ENCODE peak calls at places on chromosomes 3 and 15, in ten cellular contexts. One of them, this sample, is unnamed.

GRCh38 chr15:89781055-89781454 is 4.9 kb downstream of the MESP2 start:
- DNase-seq in Ammon's horn: no peak
- DNase-seq in neural crest cell: no peak
- DNase-seq in T-helper 9 cell: no peak
- DNase-seq in AG09309: no peak
- DNase-seq in activated CD4-positive, alpha-beta T cell treated with anti-CD3 and anti-CD28 coated beads, Interleukin-2, amount 50 U/mL, for 24 hours: no peak
- DNase-seq in foreskin fibroblast: peak; percentile 11
- DNase-seq in naive thymus-derived CD8-positive, alpha-beta T cell: no peak
- DNase-seq in AG10803: no peak
- DNase-seq in LoVo: no peak
- DNase-seq in this sample: peak; percentile 31

GRCh38 chr3:187616307-187616939 is 53.8 kb downstream of the SST start:
- DNase-seq in Ammon's horn: peak; percentile 56
- DNase-seq in neural crest cell: peak; percentile 43
- DNase-seq in T-helper 9 cell: peak; percentile 39
- DNase-seq in AG09309: peak; percentile 24
- DNase-seq in activated CD4-positive, alpha-beta T cell treated with anti-CD3 and anti-CD28 coated beads, Interleukin-2, amount 50 U/mL, for 24 hours: no peak
- DNase-seq in foreskin fibroblast: peak; percentile 60
- DNase-seq in naive thymus-derived CD8-positive, alpha-beta T cell: peak; percentile 43
- DNase-seq in AG10803: peak; percentile 75
- DNase-seq in LoVo: peak; percentile 52
- DNase-seq in this sample: peak; percentile 22

GRCh38 chr3:22609139-22609538 is 594.0 kb upstream of the UBE2E2 start:
- DNase-seq in Ammon's horn: no peak
- DNase-seq in neural crest cell: no peak
- DNase-seq in T-helper 9 cell: no peak
- DNase-seq in AG09309: no peak
- DNase-seq in activated CD4-positive, alpha-beta T cell treated with anti-CD3 and anti-CD28 coated beads, Interleukin-2, amount 50 U/mL, for 24 hours: no peak
- DNase-seq in foreskin fibroblast: peak; percentile 59
- DNase-seq in naive thymus-derived CD8-positive, alpha-beta T cell: no peak
- DNase-seq in AG10803: peak; percentile 31
- DNase-seq in LoVo: no peak
- DNase-seq in this sample: no peak

GRCh38 chr3:46492890-46493547 is 4.8 kb upstream of the RTP3 start:
- DNase-seq in Ammon's horn: no peak
- DNase-seq in neural crest cell: no peak
- DNase-seq in T-helper 9 cell: no peak
- DNase-seq in AG09309: no peak
- DNase-seq in activated CD4-positive, alpha-beta T cell treated with anti-CD3 and anti-CD28 coated beads, Interleukin-2, amount 50 U/mL, for 24 hours: no peak
- DNase-seq in foreskin fibroblast: no peak
- DNase-seq in naive thymus-derived CD8-positive, alpha-beta T cell: no peak
- DNase-seq in AG10803: no peak
- DNase-seq in LoVo: no peak
- DNase-seq in this sample: no peak

GRCh38 chr3:126077754-126078153 is 6.2 kb downstream of the SLC41A3 start:
- DNase-seq in Ammon's horn: no peak
- DNase-seq in neural crest cell: no peak
- DNase-seq in T-helper 9 cell: no peak
- DNase-seq in AG09309: no peak
- DNase-seq in activated CD4-positive, alpha-beta T cell treated with anti-CD3 and anti-CD28 coated beads, Interleukin-2, amount 50 U/mL, for 24 hours: no peak
- DNase-seq in foreskin fibroblast: no peak
- DNase-seq in naive thymus-derived CD8-positive, alpha-beta T cell: no peak
- DNase-seq in AG10803: no peak
- DNase-seq in LoVo: no peak
- DNase-seq in this sample: no peak

GRCh38 chr3:140438736-140439505 is 238.9 kb upstream of the TRIM42 start:
- DNase-seq in Ammon's horn: no peak
- DNase-seq in neural crest cell: no peak
- DNase-seq in T-helper 9 cell: no peak
- DNase-seq in AG09309: no peak
- DNase-seq in activated CD4-positive, alpha-beta T cell treated with anti-CD3 and anti-CD28 coated beads, Interleukin-2, amount 50 U/mL, for 24 hours: no peak
- DNase-seq in foreskin fibroblast: no peak
- DNase-seq in naive thymus-derived CD8-positive, alpha-beta T cell: no peak
- DNase-seq in AG10803: no peak
- DNase-seq in LoVo: no peak
- DNase-seq in this sample: no peak

GRCh38 chr3:75650191-75650590 is 13.9 kb upstream of the FRG2C start:
- DNase-seq in Ammon's horn: no peak
- DNase-seq in neural crest cell: no peak
- DNase-seq in T-helper 9 cell: no peak
- DNase-seq in AG09309: no peak
- DNase-seq in activated CD4-positive, alpha-beta T cell treated with anti-CD3 and anti-CD28 coated beads, Interleukin-2, amount 50 U/mL, for 24 hours: no peak
- DNase-seq in foreskin fibroblast: no peak
- DNase-seq in naive thymus-derived CD8-positive, alpha-beta T cell: no peak
- DNase-seq in AG10803: no peak
- DNase-seq in LoVo: no peak
- DNase-seq in this sample: no peak

GRCh38 chr15:35167675-35168074 is 82.6 kb upstream of the NANOGP8 start:
- DNase-seq in Ammon's horn: no peak
- DNase-seq in neural crest cell: no peak
- DNase-seq in T-helper 9 cell: no peak
- DNase-seq in AG09309: no peak
- DNase-seq in activated CD4-positive, alpha-beta T cell treated with anti-CD3 and anti-CD28 coated beads, Interleukin-2, amount 50 U/mL, for 24 hours: no peak
- DNase-seq in foreskin fibroblast: no peak
- DNase-seq in naive thymus-derived CD8-positive, alpha-beta T cell: no peak
- DNase-seq in AG10803: no peak
- DNase-seq in LoVo: no peak
- DNase-seq in this sample: no peak

GRCh38 chr3:177431525-177432255 is 234.4 kb upstream of the TBL1XR1 start:
- DNase-seq in Ammon's horn: no peak
- DNase-seq in neural crest cell: no peak
- DNase-seq in T-helper 9 cell: no peak
- DNase-seq in AG09309: no peak
- DNase-seq in activated CD4-positive, alpha-beta T cell treated with anti-CD3 and anti-CD28 coated beads, Interleukin-2, amount 50 U/mL, for 24 hours: no peak
- DNase-seq in foreskin fibroblast: peak; percentile 28
- DNase-seq in naive thymus-derived CD8-positive, alpha-beta T cell: no peak
- DNase-seq in AG10803: no peak
- DNase-seq in LoVo: peak; percentile 6
- DNase-seq in this sample: no peak

GRCh38 chr15:60005352-60006202 is 1.5 kb downstream of the FOXB1 start:
- DNase-seq in Ammon's horn: no peak
- DNase-seq in neural crest cell: no peak
- DNase-seq in T-helper 9 cell: no peak
- DNase-seq in AG09309: no peak
- DNase-seq in activated CD4-positive, alpha-beta T cell treated with anti-CD3 and anti-CD28 coated beads, Interleukin-2, amount 50 U/mL, for 24 hours: no peak
- DNase-seq in foreskin fibroblast: no peak
- DNase-seq in naive thymus-derived CD8-positive, alpha-beta T cell: no peak
- DNase-seq in AG10803: no peak
- DNase-seq in LoVo: no peak
- DNase-seq in this sample: no peak

GRCh38 chr15:49045691-49046112 is 544 bp downstream of the SECISBP2L start:
- DNase-seq in Ammon's horn: peak; percentile 29
- DNase-seq in neural crest cell: no peak
- DNase-seq in T-helper 9 cell: no peak
- DNase-seq in AG09309: no peak
- DNase-seq in activated CD4-positive, alpha-beta T cell treated with anti-CD3 and anti-CD28 coated beads, Interleukin-2, amount 50 U/mL, for 24 hours: no peak
- DNase-seq in foreskin fibroblast: peak; percentile 32
- DNase-seq in naive thymus-derived CD8-positive, alpha-beta T cell: peak; percentile 27
- DNase-seq in AG10803: peak; percentile 34
- DNase-seq in LoVo: peak; percentile 40
- DNase-seq in this sample: peak; percentile 59

GRCh38 chr3:141302364-141303141 is 65.8 kb upstream of the ZBTB38 start:
- DNase-seq in Ammon's horn: no peak
- DNase-seq in neural crest cell: no peak
- DNase-seq in T-helper 9 cell: no peak
- DNase-seq in AG09309: peak; percentile 83
- DNase-seq in activated CD4-positive, alpha-beta T cell treated with anti-CD3 and anti-CD28 coated beads, Interleukin-2, amount 50 U/mL, for 24 hours: no peak
- DNase-seq in foreskin fibroblast: peak; percentile 94
- DNase-seq in naive thymus-derived CD8-positive, alpha-beta T cell: no peak
- DNase-seq in AG10803: peak; percentile 86
- DNase-seq in LoVo: no peak
- DNase-seq in this sample: no peak

GRCh38 chr3:9809615-9810356 is at the start of gene TTLL3:
- DNase-seq in Ammon's horn: peak; percentile 75
- DNase-seq in neural crest cell: peak; percentile 67
- DNase-seq in T-helper 9 cell: peak; percentile 34
- DNase-seq in AG09309: no peak
- DNase-seq in activated CD4-positive, alpha-beta T cell treated with anti-CD3 and anti-CD28 coated beads, Interleukin-2, amount 50 U/mL, for 24 hours: peak; percentile 16
- DNase-seq in foreskin fibroblast: peak; percentile 88
- DNase-seq in naive thymus-derived CD8-positive, alpha-beta T cell: peak; percentile 42
- DNase-seq in AG10803: peak; percentile 58
- DNase-seq in LoVo: peak; percentile 39
- DNase-seq in this sample: peak; percentile 67

GRCh38 chr3:101849714-101850326 is 506 bp downstream of the NFKBIZ start:
- DNase-seq in Ammon's horn: no peak
- DNase-seq in neural crest cell: no peak
- DNase-seq in T-helper 9 cell: peak; percentile 38
- DNase-seq in AG09309: no peak
- DNase-seq in activated CD4-positive, alpha-beta T cell treated with anti-CD3 and anti-CD28 coated beads, Interleukin-2, amount 50 U/mL, for 24 hours: peak; percentile 39
- DNase-seq in foreskin fibroblast: peak; percentile 68
- DNase-seq in naive thymus-derived CD8-positive, alpha-beta T cell: peak; percentile 61
- DNase-seq in AG10803: no peak
- DNase-seq in LoVo: no peak
- DNase-seq in this sample: no peak

GRCh38 chr3:134476977-134477376 is 8.8 kb downstream of the ANAPC13 start:
- DNase-seq in Ammon's horn: no peak
- DNase-seq in neural crest cell: no peak
- DNase-seq in T-helper 9 cell: no peak
- DNase-seq in AG09309: no peak
- DNase-seq in activated CD4-positive, alpha-beta T cell treated with anti-CD3 and anti-CD28 coated beads, Interleukin-2, amount 50 U/mL, for 24 hours: no peak
- DNase-seq in foreskin fibroblast: peak; percentile 81
- DNase-seq in naive thymus-derived CD8-positive, alpha-beta T cell: no peak
- DNase-seq in AG10803: peak; percentile 90
- DNase-seq in LoVo: no peak
- DNase-seq in this sample: no peak

GRCh38 chr3:138833908-138834358 is 795 bp downstream of the PIK3CB start:
- DNase-seq in Ammon's horn: peak; percentile 34
- DNase-seq in neural crest cell: no peak
- DNase-seq in T-helper 9 cell: no peak
- DNase-seq in AG09309: no peak
- DNase-seq in activated CD4-positive, alpha-beta T cell treated with anti-CD3 and anti-CD28 coated beads, Interleukin-2, amount 50 U/mL, for 24 hours: peak; percentile 3
- DNase-seq in foreskin fibroblast: peak; percentile 57
- DNase-seq in naive thymus-derived CD8-positive, alpha-beta T cell: no peak
- DNase-seq in AG10803: peak; percentile 44
- DNase-seq in LoVo: no peak
- DNase-seq in this sample: no peak

GRCh38 chr15:39587291-39587909 is 6.5 kb downstream of the THBS1 start:
- DNase-seq in Ammon's horn: no peak
- DNase-seq in neural crest cell: no peak
- DNase-seq in T-helper 9 cell: no peak
- DNase-seq in AG09309: peak; percentile 78
- DNase-seq in activated CD4-positive, alpha-beta T cell treated with anti-CD3 and anti-CD28 coated beads, Interleukin-2, amount 50 U/mL, for 24 hours: no peak
- DNase-seq in foreskin fibroblast: peak; percentile 12
- DNase-seq in naive thymus-derived CD8-positive, alpha-beta T cell: no peak
- DNase-seq in AG10803: peak; percentile 91
- DNase-seq in LoVo: no peak
- DNase-seq in this sample: no peak

GRCh38 chr3:70729845-70730244 is 417.4 kb upstream of the MDFIC2 start:
- DNase-seq in Ammon's horn: no peak
- DNase-seq in neural crest cell: no peak
- DNase-seq in T-helper 9 cell: no peak
- DNase-seq in AG09309: no peak
- DNase-seq in activated CD4-positive, alpha-beta T cell treated with anti-CD3 and anti-CD28 coated beads, Interleukin-2, amount 50 U/mL, for 24 hours: no peak
- DNase-seq in foreskin fibroblast: peak; percentile 50
- DNase-seq in naive thymus-derived CD8-positive, alpha-beta T cell: no peak
- DNase-seq in AG10803: no peak
- DNase-seq in LoVo: no peak
- DNase-seq in this sample: no peak

GRCh38 chr15:55183679-55184078 is 13.1 kb downstream of the RSL24D1 start:
- DNase-seq in Ammon's horn: no peak
- DNase-seq in neural crest cell: no peak
- DNase-seq in T-helper 9 cell: no peak
- DNase-seq in AG09309: no peak
- DNase-seq in activated CD4-positive, alpha-beta T cell treated with anti-CD3 and anti-CD28 coated beads, Interleukin-2, amount 50 U/mL, for 24 hours: no peak
- DNase-seq in foreskin fibroblast: no peak
- DNase-seq in naive thymus-derived CD8-positive, alpha-beta T cell: no peak
- DNase-seq in AG10803: no peak
- DNase-seq in LoVo: no peak
- DNase-seq in this sample: no peak

GRCh38 chr15:82656641-82657266 is 9.6 kb upstream of the CPEB1 start:
- DNase-seq in Ammon's horn: no peak
- DNase-seq in neural crest cell: no peak
- DNase-seq in T-helper 9 cell: no peak
- DNase-seq in AG09309: no peak
- DNase-seq in activated CD4-positive, alpha-beta T cell treated with anti-CD3 and anti-CD28 coated beads, Interleukin-2, amount 50 U/mL, for 24 hours: no peak
- DNase-seq in foreskin fibroblast: no peak
- DNase-seq in naive thymus-derived CD8-positive, alpha-beta T cell: no peak
- DNase-seq in AG10803: no peak
- DNase-seq in LoVo: no peak
- DNase-seq in this sample: no peak

GRCh38 chr3:42846682-42847522 is 28.8 kb downstream of the CYP8B1 start:
- DNase-seq in Ammon's horn: peak; percentile 78
- DNase-seq in neural crest cell: no peak
- DNase-seq in T-helper 9 cell: no peak
- DNase-seq in AG09309: no peak
- DNase-seq in activated CD4-positive, alpha-beta T cell treated with anti-CD3 and anti-CD28 coated beads, Interleukin-2, amount 50 U/mL, for 24 hours: no peak
- DNase-seq in foreskin fibroblast: no peak
- DNase-seq in naive thymus-derived CD8-positive, alpha-beta T cell: no peak
- DNase-seq in AG10803: no peak
- DNase-seq in LoVo: no peak
- DNase-seq in this sample: no peak

GRCh38 chr15:69435980-69436379 is 16.6 kb upstream of the RPLP1 start:
- DNase-seq in Ammon's horn: no peak
- DNase-seq in neural crest cell: no peak
- DNase-seq in T-helper 9 cell: no peak
- DNase-seq in AG09309: no peak
- DNase-seq in activated CD4-positive, alpha-beta T cell treated with anti-CD3 and anti-CD28 coated beads, Interleukin-2, amount 50 U/mL, for 24 hours: no peak
- DNase-seq in foreskin fibroblast: no peak
- DNase-seq in naive thymus-derived CD8-positive, alpha-beta T cell: no peak
- DNase-seq in AG10803: no peak
- DNase-seq in LoVo: no peak
- DNase-seq in this sample: no peak

GRCh38 chr3:50237133-50237651 is 1.2 kb downstream of the GNAI2 start:
- DNase-seq in Ammon's horn: no peak
- DNase-seq in neural crest cell: no peak
- DNase-seq in T-helper 9 cell: no peak
- DNase-seq in AG09309: no peak
- DNase-seq in activated CD4-positive, alpha-beta T cell treated with anti-CD3 and anti-CD28 coated beads, Interleukin-2, amount 50 U/mL, for 24 hours: no peak
- DNase-seq in foreskin fibroblast: peak; percentile 82
- DNase-seq in naive thymus-derived CD8-positive, alpha-beta T cell: peak; percentile 49
- DNase-seq in AG10803: peak; percentile 64
- DNase-seq in LoVo: no peak
- DNase-seq in this sample: no peak

GRCh38 chr15:52731732-52732470 is 52.7 kb upstream of the ATOSA start:
- DNase-seq in Ammon's horn: no peak
- DNase-seq in neural crest cell: no peak
- DNase-seq in T-helper 9 cell: no peak
- DNase-seq in AG09309: no peak
- DNase-seq in activated CD4-positive, alpha-beta T cell treated with anti-CD3 and anti-CD28 coated beads, Interleukin-2, amount 50 U/mL, for 24 hours: no peak
- DNase-seq in foreskin fibroblast: no peak
- DNase-seq in naive thymus-derived CD8-positive, alpha-beta T cell: no peak
- DNase-seq in AG10803: no peak
- DNase-seq in LoVo: no peak
- DNase-seq in this sample: no peak

GRCh38 chr15:40064231-40064894 is 25.4 kb upstream of the SRP14 start:
- DNase-seq in Ammon's horn: no peak
- DNase-seq in neural crest cell: no peak
- DNase-seq in T-helper 9 cell: no peak
- DNase-seq in AG09309: no peak
- DNase-seq in activated CD4-positive, alpha-beta T cell treated with anti-CD3 and anti-CD28 coated beads, Interleukin-2, amount 50 U/mL, for 24 hours: no peak
- DNase-seq in foreskin fibroblast: peak; percentile 24
- DNase-seq in naive thymus-derived CD8-positive, alpha-beta T cell: no peak
- DNase-seq in AG10803: peak; percentile 89
- DNase-seq in LoVo: no peak
- DNase-seq in this sample: no peak

GRCh38 chr3:125019271-125019670 is 36.5 kb downstream of the HEG1 start:
- DNase-seq in Ammon's horn: no peak
- DNase-seq in neural crest cell: no peak
- DNase-seq in T-helper 9 cell: no peak
- DNase-seq in AG09309: no peak
- DNase-seq in activated CD4-positive, alpha-beta T cell treated with anti-CD3 and anti-CD28 coated beads, Interleukin-2, amount 50 U/mL, for 24 hours: no peak
- DNase-seq in foreskin fibroblast: no peak
- DNase-seq in naive thymus-derived CD8-positive, alpha-beta T cell: no peak
- DNase-seq in AG10803: no peak
- DNase-seq in LoVo: no peak
- DNase-seq in this sample: no peak

GRCh38 chr3:11120091-11120845 is 34.0 kb upstream of the HRH1 start:
- DNase-seq in Ammon's horn: no peak
- DNase-seq in neural crest cell: no peak
- DNase-seq in T-helper 9 cell: no peak
- DNase-seq in AG09309: no peak
- DNase-seq in activated CD4-positive, alpha-beta T cell treated with anti-CD3 and anti-CD28 coated beads, Interleukin-2, amount 50 U/mL, for 24 hours: no peak
- DNase-seq in foreskin fibroblast: no peak
- DNase-seq in naive thymus-derived CD8-positive, alpha-beta T cell: no peak
- DNase-seq in AG10803: no peak
- DNase-seq in LoVo: no peak
- DNase-seq in this sample: no peak

GRCh38 chr3:100650651-100651611 is 41.5 kb downstream of the ADGRG7 start:
- DNase-seq in Ammon's horn: peak; percentile 20
- DNase-seq in neural crest cell: no peak
- DNase-seq in T-helper 9 cell: no peak
- DNase-seq in AG09309: peak; percentile 31
- DNase-seq in activated CD4-positive, alpha-beta T cell treated with anti-CD3 and anti-CD28 coated beads, Interleukin-2, amount 50 U/mL, for 24 hours: no peak
- DNase-seq in foreskin fibroblast: peak; percentile 76
- DNase-seq in naive thymus-derived CD8-positive, alpha-beta T cell: peak; percentile 7
- DNase-seq in AG10803: peak; percentile 72
- DNase-seq in LoVo: no peak
- DNase-seq in this sample: no peak

This sample was measured in Caki2.